ENCODE peak calls at places on chromosome 4, in six cellular contexts. S is activated CD8-positive, alpha-beta memory T cell treated with anti-CD3 and anti-CD28 coated beads for 1 hour; H is naive B cell; Z is epithelial cell of esophagus; J is left ventricle myocardium inferior; P is activated CD4-positive, alpha-beta memory T cell treated with anti-CD3 and anti-CD28 coated beads, Interleukin-2, amount 10 ng/mL, durations not matched to agents 7 days and 5 days. K is an unnamed sample.

GRCh38 chr4:76214269-76214628 is 625 bp upstream of the SCARB2 start:
- DNase-seq in J (no peak), H (no peak), S (no peak), Z (no peak), P (no peak), K (no peak)

GRCh38 chr4:186846426-186846825 is 122.8 kb upstream of the FAT1 start:
- DNase-seq in Z (no peak), S (no peak), H (no peak), P (no peak), J (no peak), K (no peak)

GRCh38 chr4:70925899-70926635 is 23.9 kb downstream of the MOB1B start:
- DNase-seq in Z (no peak), P (no peak), J (no peak), S (no peak), H (peak), K (no peak)

GRCh38 chr4:139808381-139809206 is 143.0 kb downstream of the MGST2 start:
- DNase-seq in S (no peak), Z (no peak), P (no peak), J (no peak), H (no peak), K (no peak)

GRCh38 chr4:103046416-103047290 is 27.1 kb upstream of the SLC9B1 start:
- DNase-seq in J (no peak), S (no peak), H (peak), P (peak), Z (peak), K (no peak)

GRCh38 chr4:53150631-53151488 is 215.0 kb downstream of the SCFD2 start:
- DNase-seq in H (no peak), Z (no peak), J (no peak), S (no peak), P (no peak), K (no peak)

GRCh38 chr4:186557486-186557885 is 2.1 kb upstream of the MTNR1A start:
- DNase-seq in J (no peak), Z (peak), H (no peak), P (no peak), S (no peak), K (no peak)

GRCh38 chr4:7785017-7785416 is 154.6 kb downstream of the AFAP1 start:
- DNase-seq in S (no peak), H (no peak), P (peak), J (no peak), Z (no peak), K (no peak)

GRCh38 chr4:119498520-119498919 is 130.1 kb downstream of the PDE5A start:
- DNase-seq in H (no peak), J (peak), Z (no peak), P (no peak), S (no peak), K (no peak)

GRCh38 chr4:150096625-150097024 is 18.4 kb downstream of the DCLK2 start:
- DNase-seq in S (no peak), H (no peak), J (no peak), Z (no peak), P (no peak), K (no peak)

GRCh38 chr4:60897415-60897814 is 302.7 kb upstream of the ADGRL3 start:
- DNase-seq in J (no peak), S (no peak), H (no peak), Z (peak), P (no peak), K (no peak)

K was measured in lower lobe of right lung.